ENCODE peak calls at places on chromosomes 11 and 22, in ten cellular contexts. X is NT2/D1; I is heart right ventricle; A is thoracic aorta; E is mesendoderm; L is tibial artery; H is SJCRH30; K is transverse colon; W is HCT116; Y is CD4-positive, CD25-positive, alpha-beta regulatory T cell. G is an unnamed sample. For H3K4me1, the result is how much of the 10 kb centered on the place peaks cover.

GRCh38 chr11:118572914-118573550 is 823 bp downstream of the ARCN1 start:
- DNase-seq in X (no peak), I (no peak), A (no peak), E (peak), L (no peak), H (no peak), K (no peak), W (peak), Y (no peak), G (no peak)

GRCh38 chr11:64849600-64850356 is 5.3 kb upstream of the CDC42BPG start:
- DNase-seq in X (no peak), I (peak), A (no peak), E (no peak), L (no peak), H (no peak), K (no peak), W (no peak), Y (no peak), G (no peak)

GRCh38 chr11:133978816-133979215 is 22.0 kb upstream of the IGSF9B start:
- DNase-seq in X (no peak), I (no peak), A (no peak), E (no peak), L (no peak), H (no peak), K (no peak), W (no peak), Y (no peak), G (no peak)

GRCh38 chr11:34501962-34502361 is 11.6 kb downstream of the ELF5 start:
- DNase-seq in X (no peak), I (no peak), A (no peak), E (no peak), L (no peak), H (no peak), K (no peak), W (no peak), Y (no peak), G (no peak)

GRCh38 chr22:50343541-50343935 is 411 bp downstream of the PPP6R2 start:
- DNase-seq in X (no peak), I (no peak), A (no peak), E (no peak), L (no peak), H (peak), K (no peak), W (no peak), Y (no peak), G (no peak)

GRCh38 chr11:57776101-57776511 is 14.5 kb downstream of the CTNND1 start:
- DNase-seq in X (no peak), I (no peak), A (no peak), E (peak), L (no peak), H (peak), K (no peak), W (no peak), Y (no peak), G (no peak)

GRCh38 chr11:9760180-9760550 is 96.3 kb downstream of the SWAP70 start:
- DNase-seq in X (no peak), I (peak), A (peak), E (no peak), L (peak), H (no peak), K (peak), W (no peak), Y (no peak), G (peak)

GRCh38 chr11:17544181-17544622 is at the start of gene USH1C:
- DNase-seq in X (no peak), I (peak), A (no peak), E (peak), L (no peak), H (no peak), K (peak), W (peak), Y (no peak), G (no peak)

GRCh38 chr22:50498322-50498861 is 9.1 kb downstream of the LMF2 start:
- DNase-seq in X (peak), I (no peak), A (no peak), E (peak), L (peak), H (peak), K (peak), W (peak), Y (peak), G (no peak)

GRCh38 chr22:40326905-40327735 is 19.2 kb upstream of the ADSL start:
- DNase-seq in X (no peak), I (no peak), A (no peak), E (peak), L (no peak), H (peak), K (no peak), W (no peak), Y (no peak), G (no peak)

GRCh38 chr11:86551693-86552092 is 120.7 kb downstream of the ME3 start:
- DNase-seq in X (no peak), I (no peak), A (no peak), E (no peak), L (no peak), H (no peak), K (no peak), W (no peak), Y (no peak), G (no peak)

GRCh38 chr11:106087815-106088435 is 10.5 kb downstream of the AASDHPPT start:
- DNase-seq in X (peak), I (peak), A (no peak), E (peak), L (peak), H (no peak), K (peak), W (peak), Y (peak), G (peak)

GRCh38 chr11:2471048-2471803 is 26.4 kb downstream of the KCNQ1 start:
- DNase-seq in X (no peak), I (no peak), A (no peak), E (no peak), L (no peak), H (no peak), K (no peak), W (no peak), Y (no peak), G (no peak)

GRCh38 chr11:123145220-123145619 is 49.8 kb downstream of the CLMP start:
- DNase-seq in X (no peak), I (no peak), A (peak), E (no peak), L (no peak), H (peak), K (no peak), W (peak), Y (no peak), G (no peak)

GRCh38 chr11:36361901-36362391 is 65.9 kb downstream of the PRR5L start:
- DNase-seq in X (no peak), I (no peak), A (no peak), E (peak), L (peak), H (peak), K (no peak), W (no peak), Y (no peak), G (no peak)

GRCh38 chr11:70860855-70861254 is 391.5 kb downstream of the SHANK2 start:
- DNase-seq in X (no peak), I (no peak), A (no peak), E (peak), L (no peak), H (no peak), K (no peak), W (no peak), Y (no peak), G (no peak)

GRCh38 chr11:9136731-9137130 is 45.3 kb upstream of the SCUBE2 start:
- DNase-seq in X (no peak), I (no peak), A (no peak), E (no peak), L (no peak), H (no peak), K (no peak), W (no peak), Y (no peak), G (no peak)

GRCh38 chr11:44149651-44150050 is 54.2 kb downstream of the EXT2 start:
- DNase-seq in X (no peak), I (no peak), A (no peak), E (no peak), L (no peak), H (no peak), K (no peak), W (no peak), Y (no peak), G (no peak)

GRCh38 chr11:125517116-125517804 is 21.2 kb upstream of the FEZ1 start:
- DNase-seq in X (peak), I (no peak), A (no peak), E (peak), L (no peak), H (peak), K (no peak), W (no peak), Y (no peak), G (peak)

GRCh38 chr11:12581923-12582322 is 92.3 kb upstream of the TEAD1 start:
- DNase-seq in X (no peak), I (no peak), A (no peak), E (peak), L (no peak), H (no peak), K (no peak), W (peak), Y (no peak), G (no peak)

GRCh38 chr11:47057374-47057773 is 119.3 kb downstream of the ARFGAP2 start:
- DNase-seq in X (peak), I (no peak), A (no peak), E (peak), L (no peak), H (no peak), K (no peak), W (no peak), Y (no peak), G (no peak)

GRCh38 chr22:21587803-21588611 is 20.5 kb downstream of the UBE2L3 start:
- DNase-seq in X (no peak), I (no peak), A (no peak), E (no peak), L (no peak), H (no peak), K (peak), W (no peak), Y (no peak), G (no peak)

GRCh38 chr11:69339041-69339733 is 45.2 kb downstream of the MYEOV start:
- DNase-seq in X (no peak), I (no peak), A (no peak), E (no peak), L (no peak), H (no peak), K (no peak), W (no peak), Y (no peak), G (no peak)

GRCh38 chr22:49209452-49210195 is 618.0 kb downstream of the BRD1 start:
- DNase-seq in X (no peak), I (no peak), A (no peak), E (no peak), L (peak), H (peak), K (no peak), W (no peak), Y (no peak), G (peak)

GRCh38 chr11:132718711-132719641 is 813.3 kb downstream of the OPCML start:
- DNase-seq in X (peak), I (no peak), A (no peak), E (peak), L (no peak), H (no peak), K (peak), W (no peak), Y (peak), G (no peak)

GRCh38 chr22:49549851-49550430 is 277.7 kb downstream of the BRD1 start:
- DNase-seq in X (no peak), I (no peak), A (no peak), E (no peak), L (peak), H (no peak), K (no peak), W (no peak), Y (no peak), G (no peak)

GRCh38 chr11:114174712-114175495 is 115.4 kb downstream of the ZBTB16 start:
- DNase-seq in X (no peak), I (no peak), A (no peak), E (no peak), L (no peak), H (no peak), K (no peak), W (no peak), Y (no peak), G (no peak)
- H3K4me1 ChIP-seq in X (under half), I (half or more), A (half or more), E (under half), L (half or more), H (under half), K (half or more), W (under half), Y (half or more), G (half or more)

GRCh38 chr11:117070016-117070415 is 28.2 kb downstream of the SIK3 start:
- DNase-seq in X (no peak), I (no peak), A (no peak), E (peak), L (no peak), H (no peak), K (no peak), W (no peak), Y (no peak), G (no peak)

GRCh38 chr11:117071344-117071787 is 26.9 kb downstream of the SIK3 start:
- DNase-seq in X (no peak), I (no peak), A (no peak), E (no peak), L (peak), H (no peak), K (peak), W (no peak), Y (no peak), G (peak)

GRCh38 chr11:117066959-117067358 is 31.3 kb downstream of the SIK3 start:
- DNase-seq in X (no peak), I (no peak), A (no peak), E (no peak), L (no peak), H (no peak), K (no peak), W (no peak), Y (no peak), G (no peak)

GRCh38 chr11:117064275-117064674 is 34.0 kb downstream of the SIK3 start:
- DNase-seq in X (no peak), I (no peak), A (no peak), E (no peak), L (no peak), H (no peak), K (no peak), W (no peak), Y (no peak), G (no peak)

DNA sequence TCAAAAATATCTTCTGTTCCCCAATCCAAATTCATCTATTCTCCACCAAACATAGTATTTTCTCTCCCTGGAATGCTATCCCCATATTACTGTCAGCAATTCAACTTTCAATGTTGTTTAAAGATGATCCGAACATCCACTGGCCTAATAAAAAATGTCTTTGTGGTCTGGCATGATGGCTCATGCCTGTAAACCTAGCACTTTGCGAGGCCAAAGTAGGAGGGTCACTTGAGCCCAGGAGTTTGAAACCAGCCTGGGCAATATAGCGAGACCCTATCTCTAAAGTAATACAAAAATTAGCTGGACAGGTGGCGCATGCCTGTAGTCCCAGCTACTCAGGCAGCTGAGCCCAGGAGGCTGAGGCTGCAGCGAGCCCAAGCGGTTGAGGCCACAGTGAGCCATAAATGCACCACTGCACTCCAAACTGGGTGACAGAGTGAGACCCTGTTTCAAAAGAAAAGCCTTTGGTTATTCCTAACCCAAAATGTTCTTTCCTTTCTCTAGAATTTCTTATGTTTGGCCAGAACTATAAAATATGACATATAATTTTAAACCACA is 29.8 kb downstream of the SIK3 start:
- DNase-seq in X (no peak), I (no peak), A (no peak), E (no peak), L (no peak), H (no peak), K (no peak), W (no peak), Y (no peak), G (no peak)
- H3K4me1 ChIP-seq in X (under half), I (under half), A (under half), E (under half), L (under half), H (under half), K (half or more), W (under half), Y (under half), G (under half)

DNA sequence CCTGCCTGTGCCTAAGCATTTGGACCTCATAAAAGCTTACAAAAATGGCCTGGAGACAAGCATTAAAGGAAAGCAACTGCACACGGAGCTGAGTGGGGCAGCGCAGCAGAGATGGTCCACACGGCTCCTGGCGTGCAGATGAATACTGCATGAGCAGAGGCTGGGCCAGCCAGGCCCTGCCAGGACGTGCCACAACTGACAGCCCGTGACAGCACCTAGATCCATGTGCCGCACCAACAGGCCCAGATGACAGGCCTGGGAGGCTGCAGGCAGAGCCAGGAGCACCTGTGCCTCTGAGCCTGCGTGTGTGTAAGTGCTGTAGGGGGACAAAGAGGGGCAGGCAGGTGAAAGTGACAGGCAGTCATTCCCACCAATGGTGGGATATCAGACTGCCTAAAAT is 33.4 kb downstream of the MICAL3 start:
- DNase-seq in X (no peak), I (peak), A (no peak), E (no peak), L (no peak), H (no peak), K (no peak), W (no peak), Y (no peak), G (no peak)
- H3K4me1 ChIP-seq in X (under half), I (under half), A (under half), E (under half), L (half or more), H (under half), K (under half), W (under half), Y (under half), G (under half)

GRCh38 chr11:66762088-66762487 is 33.1 kb upstream of the SPTBN2 start:
- DNase-seq in X (no peak), I (no peak), A (no peak), E (no peak), L (no peak), H (no peak), K (no peak), W (no peak), Y (no peak), G (no peak)
- H3K4me1 ChIP-seq in X (under half), I (under half), A (under half), E (under half), L (under half), H (under half), K (under half), W (under half), Y (under half), G (under half)

GRCh38 chr11:130208241-130209127 is 48.9 kb downstream of the ST14 start:
- DNase-seq in X (no peak), I (no peak), A (no peak), E (no peak), L (no peak), H (no peak), K (peak), W (no peak), Y (no peak), G (no peak)
- H3K4me1 ChIP-seq in X (under half), I (under half), A (under half), E (under half), L (under half), H (under half), K (under half), W (under half), Y (under half), G (under half)

GRCh38 chr22:36900880-36901279 is 12.5 kb upstream of the CSF2RB start:
- DNase-seq in X (peak), I (no peak), A (no peak), E (peak), L (no peak), H (no peak), K (no peak), W (no peak), Y (no peak), G (no peak)
- H3K4me1 ChIP-seq in X (under half), I (under half), A (under half), E (under half), L (under half), H (under half), K (under half), W (under half), Y (under half), G (under half)

DNA sequence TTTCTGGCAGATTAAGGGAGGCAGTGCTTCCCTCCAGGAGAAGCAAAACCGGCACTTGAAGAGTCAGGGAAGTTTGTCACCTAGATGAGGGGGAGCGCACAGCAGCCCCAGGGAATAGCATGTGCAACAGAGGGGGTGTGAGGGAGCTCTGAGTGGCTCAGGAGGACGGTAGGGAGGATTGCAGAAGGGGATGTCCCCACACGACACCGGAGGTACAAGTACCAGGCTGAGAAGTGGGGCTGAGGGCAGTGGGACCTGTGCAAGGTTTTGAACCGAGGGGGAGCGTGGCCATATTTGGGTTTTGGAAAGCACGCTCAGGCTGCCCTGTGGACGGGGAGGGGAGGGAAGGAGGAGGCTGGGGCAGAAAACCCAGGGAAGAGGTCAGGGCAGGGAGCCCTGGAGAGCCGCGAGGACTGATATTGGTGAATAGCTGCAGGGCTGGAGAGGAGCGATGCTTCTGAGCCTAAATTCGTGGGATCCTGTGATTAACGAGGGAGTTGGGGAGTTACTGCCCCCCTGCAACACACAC is 17.9 kb upstream of the TMPRSS6 start:
- DNase-seq in X (no peak), I (no peak), A (no peak), E (no peak), L (no peak), H (no peak), K (no peak), W (no peak), Y (no peak), G (no peak)
- H3K4me1 ChIP-seq in X (under half), I (under half), A (under half), E (under half), L (under half), H (under half), K (under half), W (under half), Y (under half), G (under half)

GRCh38 chr11:1469911-1470680 is 16.5 kb downstream of the MOB2 start:
- DNase-seq in X (no peak), I (no peak), A (no peak), E (no peak), L (no peak), H (no peak), K (no peak), W (no peak), Y (no peak), G (no peak)

GRCh38 chr11:1468002-1468401 is 18.6 kb downstream of the MOB2 start:
- DNase-seq in X (no peak), I (no peak), A (no peak), E (no peak), L (no peak), H (no peak), K (no peak), W (no peak), Y (no peak), G (no peak)

GRCh38 chr11:1467270-1467669 is 19.3 kb downstream of the MOB2 start:
- DNase-seq in X (no peak), I (no peak), A (no peak), E (no peak), L (no peak), H (no peak), K (no peak), W (no peak), Y (no peak), G (no peak)

GRCh38 chr11:1469287-1469910 is 17.2 kb downstream of the MOB2 start:
- DNase-seq in X (no peak), I (no peak), A (no peak), E (no peak), L (no peak), H (no peak), K (no peak), W (no peak), Y (no peak), G (no peak)

GRCh38 chr11:1468473-1469066 is 18.0 kb downstream of the MOB2 start:
- DNase-seq in X (no peak), I (no peak), A (no peak), E (no peak), L (no peak), H (no peak), K (no peak), W (no peak), Y (no peak), G (no peak)
- H3K4me1 ChIP-seq in X (under half), I (under half), A (under half), E (under half), L (under half), H (under half), K (under half), W (under half), Y (under half), G (under half)

GRCh38 chr11:72792437-72793021 is 1.3 kb downstream of the STARD10 start:
- DNase-seq in X (no peak), I (no peak), A (no peak), E (no peak), L (no peak), H (no peak), K (no peak), W (no peak), Y (no peak), G (no peak)

GRCh38 chr11:72789493-72790131 is 4.2 kb downstream of the STARD10 start:
- DNase-seq in X (no peak), I (peak), A (no peak), E (peak), L (no peak), H (no peak), K (no peak), W (no peak), Y (no peak), G (no peak)

GRCh38 chr11:72798361-72798760 is 4.5 kb upstream of the STARD10 start:
- DNase-seq in X (no peak), I (no peak), A (no peak), E (peak), L (no peak), H (no peak), K (no peak), W (no peak), Y (no peak), G (no peak)

GRCh38 chr11:72793081-72793451 is 781 bp downstream of the STARD10 start:
- DNase-seq in X (no peak), I (no peak), A (no peak), E (no peak), L (no peak), H (no peak), K (no peak), W (no peak), Y (no peak), G (no peak)

GRCh38 chr11:72793452-72794367 is at the start of gene STARD10:
- DNase-seq in X (peak), I (peak), A (peak), E (peak), L (peak), H (peak), K (peak), W (peak), Y (peak), G (peak)
- H3K4me1 ChIP-seq in X (under half), I (under half), A (under half), E (under half), L (under half), H (under half), K (under half), W (half or more), Y (under half), G (under half)

G was measured in uterus.